ENCODE peak calls at places on chromosomes 7 and 10, in nine cellular contexts. G is Calu3, X is WERI-Rb-1, K is tibial artery, N is NB4, O is AG04449, B is heart left ventricle, L is glutamatergic neuron, D is astrocyte of the spinal cord. Y is an unnamed sample.

GRCh38 chr10:89171996-89172395 is 35.1 kb downstream of the CH25H start:
- DNase-seq in G (no peak), X (no peak), K (no peak), N (no peak), O (no peak), B (no peak), L (no peak), D (no peak), Y (peak; percentile 16)

GRCh38 chr7:135204271-135204872 is 7.0 kb downstream of the WDR91 start:
- DNase-seq in G (no peak), X (no peak), K (no peak), N (no peak), O (no peak), B (no peak), L (no peak), D (peak; percentile 91), Y (peak; percentile 12)

GRCh38 chr7:38410056-38410455 is 136.6 kb upstream of the TARP start:
- DNase-seq in G (no peak), X (no peak), K (no peak), N (no peak), O (no peak), B (no peak), L (no peak), D (no peak), Y (no peak)

GRCh38 chr7:145753004-145753403 is 363.6 kb upstream of the CNTNAP2 start:
- DNase-seq in G (no peak), X (no peak), K (no peak), N (no peak), O (no peak), B (no peak), L (no peak), D (no peak), Y (no peak)

GRCh38 chr7:38429057-38429456 is 155.6 kb upstream of the TARP start:
- DNase-seq in G (no peak), X (no peak), K (no peak), N (no peak), O (no peak), B (no peak), L (no peak), D (no peak), Y (no peak)

GRCh38 chr10:124612611-124613498 is 131.3 kb downstream of the FAM53B start:
- DNase-seq in G (peak; percentile 46), X (peak; percentile 71), K (no peak), N (peak; percentile 84), O (no peak), B (no peak), L (no peak), D (no peak), Y (peak; percentile 65)

GRCh38 chr7:15922002-15922401 is 235.5 kb upstream of the MEOX2 start:
- DNase-seq in G (no peak), X (no peak), K (no peak), N (no peak), O (no peak), B (no peak), L (no peak), D (no peak), Y (no peak)

GRCh38 chr10:122257041-122257440 is 14.1 kb upstream of the BTBD16 start:
- DNase-seq in G (no peak), X (no peak), K (no peak), N (no peak), O (no peak), B (no peak), L (no peak), D (no peak), Y (no peak)

GRCh38 chr10:94443549-94443948 is 41.2 kb downstream of the TBC1D12 start:
- DNase-seq in G (no peak), X (no peak), K (no peak), N (no peak), O (no peak), B (no peak), L (no peak), D (no peak), Y (no peak)

GRCh38 chr7:83921798-83922607 is 272.6 kb downstream of the SEMA3A start:
- DNase-seq in G (no peak), X (no peak), K (no peak), N (no peak), O (no peak), B (no peak), L (no peak), D (peak; percentile 24), Y (peak; percentile 56)

GRCh38 chr7:93040355-93040754 is 77.4 kb downstream of the SAMD9 start:
- DNase-seq in G (no peak), X (no peak), K (no peak), N (no peak), O (no peak), B (peak; percentile 72), L (no peak), D (no peak), Y (no peak)

GRCh38 chr7:93047514-93048099 is 70.2 kb downstream of the SAMD9 start:
- DNase-seq in G (no peak), X (no peak), K (no peak), N (no peak), O (no peak), B (no peak), L (no peak), D (no peak), Y (no peak)

GRCh38 chr7:93046641-93047040 is 71.1 kb downstream of the SAMD9 start:
- DNase-seq in G (no peak), X (no peak), K (no peak), N (no peak), O (no peak), B (no peak), L (peak; percentile 40), D (no peak), Y (no peak)

GRCh38 chr7:93044147-93044810 is 73.5 kb downstream of the SAMD9 start:
- DNase-seq in G (no peak), X (no peak), K (no peak), N (no peak), O (peak; percentile 97), B (no peak), L (no peak), D (peak; percentile 79), Y (peak; percentile 45)

DNA sequence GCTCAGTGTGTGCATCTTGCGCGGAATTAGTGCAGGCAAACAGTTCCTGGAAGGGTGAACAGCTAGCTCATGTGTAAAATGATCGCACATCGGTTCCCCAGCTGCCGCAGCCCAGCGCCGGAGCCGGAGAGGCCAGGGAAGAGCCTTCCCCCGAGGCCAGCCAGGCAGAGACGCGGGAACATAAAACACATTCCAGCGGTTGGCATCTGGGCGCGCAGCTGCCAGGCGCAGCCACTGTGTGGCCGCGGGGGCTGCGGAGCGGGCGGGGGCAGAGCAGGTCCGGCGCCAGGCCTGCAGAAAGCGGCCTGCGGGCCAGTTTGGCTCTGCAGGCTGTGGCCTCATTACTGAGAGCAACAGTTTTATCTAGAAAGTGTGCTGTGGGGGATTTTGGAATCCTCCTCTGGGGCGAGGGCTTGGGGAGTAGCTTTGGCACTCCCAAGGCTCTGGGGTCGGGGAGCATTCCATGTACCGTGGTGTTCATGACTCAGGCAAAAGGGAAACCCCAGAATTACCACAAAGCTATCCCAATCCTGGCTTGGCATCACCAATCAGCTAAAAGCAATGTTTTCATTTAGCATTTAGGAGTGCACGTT is 74.3 kb downstream of the SAMD9 start:
- DNase-seq in G (peak; percentile 27), X (no peak), K (no peak), N (no peak), O (peak; percentile 95), B (peak; percentile 63), L (peak; percentile 73), D (peak; percentile 90), Y (peak; percentile 91)
- TF ChIP-seq CTCF in G (no peak), X (no peak), K (no peak), N (no peak), O (no peak), B (no peak), L (no peak), D (no peak), Y (no peak)

DNA sequence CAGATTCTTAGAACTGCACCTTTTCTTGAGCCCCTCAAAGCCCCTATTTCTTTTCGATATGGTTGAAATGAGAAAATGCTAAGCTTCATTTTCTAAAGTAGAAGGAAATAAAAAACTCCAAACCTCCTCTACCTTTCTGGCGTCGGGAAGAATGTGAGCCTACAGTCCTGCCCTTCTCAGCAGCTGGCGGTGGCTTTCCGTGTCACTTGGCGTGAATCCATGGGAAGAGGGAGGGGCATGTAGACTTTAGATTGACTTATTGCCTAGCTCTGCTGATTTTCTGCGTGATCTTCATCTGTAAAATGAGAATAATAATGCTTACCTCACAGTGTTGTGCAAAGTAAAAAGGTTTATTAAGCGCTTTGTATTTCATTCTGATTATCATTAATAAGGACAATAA is 35.0 kb downstream of the PRR15 start:
- DNase-seq in G (peak; percentile 78), X (no peak), K (no peak), N (no peak), O (no peak), B (no peak), L (no peak), D (no peak), Y (no peak)
- TF ChIP-seq CTCF in G (no peak), X (no peak), K (no peak), N (no peak), O (no peak), B (no peak), L (no peak), D (no peak), Y (no peak)

DNA sequence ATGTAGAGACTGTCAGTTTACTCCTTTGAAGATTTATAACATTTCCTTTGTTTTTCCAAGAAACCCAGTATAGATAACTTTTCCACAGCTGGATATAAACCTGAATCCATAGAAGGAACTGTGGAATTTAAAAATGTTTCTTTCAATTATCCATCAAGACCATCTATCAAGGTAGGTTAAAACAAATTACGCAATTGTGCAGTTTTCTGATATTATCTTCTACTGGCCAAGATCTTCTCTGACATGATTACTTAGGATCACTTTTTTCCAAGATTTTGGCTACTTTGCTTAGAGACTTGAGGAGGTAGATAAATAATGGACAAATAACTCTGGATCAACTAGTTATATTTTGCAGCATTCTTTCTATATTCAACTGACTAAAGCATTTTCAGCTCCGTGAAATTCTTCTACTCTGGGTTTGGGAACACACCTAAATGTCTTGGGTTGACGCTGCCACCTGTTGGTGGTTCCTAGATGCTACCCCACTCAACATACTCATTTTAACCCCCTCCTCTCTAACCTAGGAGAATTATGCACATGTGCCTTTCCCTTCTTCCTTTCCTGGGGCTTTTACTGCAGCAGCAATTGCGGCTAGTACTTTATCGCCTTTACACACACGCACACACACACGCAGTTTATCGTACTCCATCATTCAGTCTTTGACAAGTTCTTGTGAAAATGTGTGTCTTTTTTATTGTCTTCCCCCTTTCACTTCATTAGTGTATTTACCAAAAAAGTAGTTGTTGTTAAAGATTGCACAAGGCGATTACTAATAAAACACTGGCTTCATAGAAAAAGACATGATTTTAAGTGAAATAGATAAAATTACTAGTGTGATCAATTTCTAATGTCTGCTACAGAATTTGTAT is 32.7 kb downstream of the ABCB5 start:
- DNase-seq in G (peak; percentile 77), X (peak; percentile 50), K (no peak), N (peak; percentile 52), O (no peak), B (no peak), L (no peak), D (peak; percentile 44), Y (peak; percentile 47)
- TF ChIP-seq CTCF in G (peak; percentile 92), X (peak; percentile 75), K (no peak), N (peak; percentile 65), O (no peak), B (no peak), L (no peak), D (peak; percentile 64), Y (peak; percentile 48)

DNA sequence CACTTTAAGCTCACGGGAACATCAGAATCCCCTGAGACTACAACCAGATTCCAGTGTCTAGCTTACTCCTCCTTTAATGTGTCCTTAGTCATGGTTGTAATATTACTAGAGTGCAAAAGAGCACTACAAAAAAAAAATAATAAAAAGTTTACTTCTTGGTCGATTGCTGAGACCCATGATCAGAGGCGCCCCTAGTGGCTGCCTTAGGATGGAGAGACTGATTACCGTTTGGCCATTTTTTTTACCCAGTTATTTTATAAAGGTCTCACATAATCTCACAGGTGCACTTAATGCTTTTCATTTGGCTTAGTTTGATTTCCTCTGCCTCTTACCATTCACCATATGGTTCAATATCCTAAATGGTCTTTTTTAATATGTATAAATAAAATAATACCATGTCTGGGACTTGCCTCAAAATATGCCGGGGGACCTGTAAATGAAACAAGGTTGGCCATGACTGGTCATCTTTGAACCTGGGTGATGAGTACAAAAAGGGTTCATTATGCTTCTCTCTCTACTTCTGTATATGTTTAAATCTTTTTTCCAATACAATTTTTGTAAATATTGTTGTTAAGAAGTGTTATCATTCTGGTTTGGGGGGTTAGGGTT is 331.5 kb upstream of the NFE2L3 start:
- DNase-seq in G (peak; percentile 51), X (peak; percentile 16), K (no peak), N (peak; percentile 32), O (no peak), B (no peak), L (peak; percentile 30), D (no peak), Y (peak; percentile 16)
- TF ChIP-seq CTCF in G (peak; percentile 62), X (peak; percentile 31), K (no peak), N (peak; percentile 64), O (no peak), B (peak; percentile 26), L (peak; percentile 67), D (peak; percentile 52), Y (peak; percentile 53)

Y was measured in fibroblast of the aortic adventitia.